ENCODE peak calls at places on chromosomes 2 and 18, in ten cellular contexts. X is head of caudate nucleus; S is adipocyte; M is neural crest cell; Y is T-helper 2 cell; F is GM04504; P is aorta; I is NCI-H2029; R is activated T-cell treated with anti-CD3 and anti-CD28 coated beads, Interleukin-2, amount 50 U/mL, for 4 hours; Q is tibial artery. C is an unnamed sample.

GRCh38 chr18:48657446-48658120 is 118.8 kb downstream of the CTIF start:
- DNase-seq in M (no peak), I (no peak), X (peak), Q (peak), R (no peak), P (no peak), F (no peak), S (peak), Y (no peak), C (no peak)

GRCh38 chr2:190578158-190579057 is 43.9 kb upstream of the NEMP2 start:
- DNase-seq in S (peak), P (no peak), I (no peak), R (peak), Q (no peak), F (no peak), X (peak), M (no peak), Y (peak), C (peak)

GRCh38 chr18:51149605-51150429 is 47.7 kb downstream of the MEX3C start:
- DNase-seq in P (no peak), Q (no peak), S (peak), R (peak), M (no peak), F (peak), I (no peak), X (no peak), Y (peak), C (peak)

GRCh38 chr2:241443486-241444223 is 64.7 kb downstream of the STK25 start:
- DNase-seq in P (no peak), R (peak), S (peak), Q (no peak), F (no peak), I (peak), M (no peak), X (peak), Y (peak), C (no peak)

GRCh38 chr2:108934583-108935230 is 54.3 kb downstream of the EDAR start:
- DNase-seq in P (no peak), X (no peak), S (no peak), F (no peak), M (no peak), Q (no peak), Y (no peak), I (no peak), R (no peak), C (no peak)

GRCh38 chr18:57353137-57353939 is 981 bp downstream of the ST8SIA3 start:
- DNase-seq in S (no peak), F (no peak), Y (no peak), Q (no peak), M (peak), X (peak), R (no peak), P (no peak), I (peak), C (no peak)

GRCh38 chr2:188677182-188677581 is 297.0 kb upstream of the COL3A1 start:
- DNase-seq in Q (no peak), P (no peak), I (no peak), F (no peak), S (no peak), X (no peak), Y (no peak), R (no peak), M (no peak), C (no peak)

GRCh38 chr2:84022810-84023431 is 436.2 kb downstream of the SUCLG1 start:
- DNase-seq in X (peak), Y (peak), P (no peak), R (no peak), I (peak), S (peak), M (peak), Q (no peak), F (peak), C (peak)

GRCh38 chr2:226123307-226123706 is 676.3 kb downstream of the IRS1 start:
- DNase-seq in S (no peak), Y (no peak), Q (no peak), F (peak), X (no peak), M (no peak), R (no peak), I (no peak), P (no peak), C (no peak)

GRCh38 chr2:10282621-10283105 is 20.0 kb upstream of the HPCAL1 start:
- DNase-seq in Q (no peak), X (no peak), I (no peak), M (no peak), F (no peak), S (no peak), R (no peak), Y (no peak), P (no peak), C (no peak)

GRCh38 chr2:239386001-239386670 is 14.7 kb downstream of the HDAC4 start:
- DNase-seq in R (no peak), Q (peak), X (no peak), P (peak), M (no peak), F (no peak), Y (no peak), I (no peak), S (no peak), C (no peak)

GRCh38 chr18:9755110-9755509 is 47.0 kb downstream of the RAB31 start:
- DNase-seq in X (no peak), P (no peak), Y (no peak), Q (no peak), F (no peak), I (no peak), S (no peak), M (no peak), R (no peak), C (no peak)

GRCh38 chr2:230305416-230306275 is 21.3 kb upstream of the SP140L start:
- DNase-seq in I (no peak), X (no peak), Y (no peak), S (no peak), R (no peak), P (no peak), Q (no peak), M (no peak), F (no peak), C (no peak)

GRCh38 chr2:162029287-162029901 is 44.6 kb downstream of the DPP4 start:
- DNase-seq in R (no peak), P (peak), Y (no peak), Q (no peak), X (peak), I (no peak), M (no peak), S (peak), F (peak), C (no peak)

GRCh38 chr18:5661179-5661578 is 117.4 kb upstream of the EPB41L3 start:
- DNase-seq in Q (no peak), R (no peak), Y (no peak), I (no peak), S (no peak), P (no peak), F (no peak), X (no peak), M (no peak), C (no peak)

GRCh38 chr2:70203086-70203485 is 12.3 kb upstream of the C2orf42 start:
- DNase-seq in Y (no peak), Q (no peak), F (no peak), I (no peak), S (no peak), M (no peak), R (no peak), X (no peak), P (no peak), C (no peak)

GRCh38 chr2:204947448-204947847 is 402.2 kb downstream of the PARD3B start:
- DNase-seq in X (no peak), P (no peak), R (no peak), Y (no peak), M (no peak), S (no peak), Q (no peak), I (no peak), F (no peak), C (peak)

GRCh38 chr2:20439193-20439475 is 7.7 kb upstream of the RHOB start:
- DNase-seq in S (peak), M (no peak), F (no peak), Q (peak), X (peak), R (no peak), Y (no peak), I (no peak), P (peak), C (no peak)

GRCh38 chr2:209426432-209426831 is 2.6 kb downstream of the MAP2 start:
- DNase-seq in F (no peak), I (peak), Y (no peak), M (no peak), S (peak), Q (no peak), R (no peak), P (no peak), X (no peak), C (no peak)

GRCh38 chr18:58605027-58606020 is 23.6 kb downstream of the ALPK2 start:
- DNase-seq in P (no peak), R (peak), X (no peak), Y (peak), Q (no peak), M (no peak), S (peak), F (no peak), I (no peak), C (peak)

GRCh38 chr18:45874501-45875184 is 49.2 kb downstream of the SIGLEC15 start:
- DNase-seq in X (no peak), P (no peak), F (peak), R (peak), M (no peak), S (no peak), Q (no peak), Y (peak), I (no peak), C (no peak)

GRCh38 chr2:28250006-28250405 is 142.7 kb upstream of the FOSL2 start:
- DNase-seq in Q (no peak), X (no peak), R (no peak), F (peak), S (peak), Y (no peak), P (no peak), I (no peak), M (no peak), C (no peak)

C was measured in HuH-7.5.